ENCODE peak calls at places on chromosomes 11 and 22, in ten cellular contexts. X is CD8-positive, alpha-beta T cell; O is GM06990; B is lower lobe of right lung; L is esophagus squamous epithelium; E is AG04450; T is neural crest cell; K is AG10803; R is coronary artery; A is fibroblast of mammary gland. W is an unnamed sample.

GRCh38 chr11:19508166-19508565 is 204.5 kb upstream of the NAV2 start:
- DNase-seq in X (no peak), O (no peak), B (no peak), L (no peak), E (no peak), T (no peak), K (no peak), R (no peak), A (peak), W (no peak)

GRCh38 chr11:116446542-116446941 is 326.2 kb downstream of the BUD13 start:
- DNase-seq in X (no peak), O (no peak), B (no peak), L (no peak), E (no peak), T (no peak), K (no peak), R (no peak), A (no peak), W (no peak)

GRCh38 chr11:134443246-134443645 is 31.2 kb upstream of the B3GAT1 start:
- DNase-seq in X (no peak), O (no peak), B (no peak), L (no peak), E (no peak), T (no peak), K (no peak), R (no peak), A (no peak), W (no peak)

GRCh38 chr22:46499798-46500174 is 37.6 kb downstream of the CELSR1 start:
- DNase-seq in X (no peak), O (no peak), B (no peak), L (no peak), E (no peak), T (no peak), K (no peak), R (no peak), A (no peak), W (no peak)

GRCh38 chr22:29391546-29391945 is 3.2 kb upstream of the AP1B1 start:
- DNase-seq in X (no peak), O (no peak), B (no peak), L (no peak), E (no peak), T (no peak), K (no peak), R (peak), A (no peak), W (no peak)

GRCh38 chr11:6568191-6568918 is 35.1 kb downstream of the RRP8 start:
- DNase-seq in X (no peak), O (no peak), B (no peak), L (no peak), E (peak), T (peak), K (peak), R (no peak), A (peak), W (peak)

GRCh38 chr22:22556995-22557925 is 1.8 kb downstream of the PRAME start:
- DNase-seq in X (no peak), O (no peak), B (no peak), L (no peak), E (no peak), T (no peak), K (no peak), R (no peak), A (no peak), W (no peak)

GRCh38 chr22:40076702-40077645 is 82.2 kb downstream of the FAM83F start:
- DNase-seq in X (no peak), O (no peak), B (no peak), L (no peak), E (peak), T (no peak), K (peak), R (no peak), A (peak), W (no peak)

GRCh38 chr11:89491141-89491690 is at the start of gene NOX4:
- DNase-seq in X (no peak), O (no peak), B (peak), L (no peak), E (no peak), T (peak), K (peak), R (peak), A (peak), W (no peak)

GRCh38 chr22:49979587-49980264 is 19.2 kb downstream of the PIM3 start:
- DNase-seq in X (no peak), O (no peak), B (peak), L (no peak), E (no peak), T (no peak), K (peak), R (no peak), A (peak), W (no peak)

GRCh38 chr11:15826008-15826650 is 530.2 kb downstream of the SOX6 start:
- DNase-seq in X (no peak), O (no peak), B (no peak), L (no peak), E (no peak), T (no peak), K (no peak), R (no peak), A (no peak), W (no peak)

GRCh38 chr22:17085277-17086091 is 684 bp downstream of the IL17RA start:
- DNase-seq in X (no peak), O (peak), B (peak), L (no peak), E (no peak), T (no peak), K (no peak), R (peak), A (no peak), W (no peak)

GRCh38 chr22:33296941-33297340 is 238.8 kb upstream of the SYN3 start:
- DNase-seq in X (no peak), O (no peak), B (no peak), L (no peak), E (no peak), T (no peak), K (no peak), R (no peak), A (no peak), W (no peak)

GRCh38 chr22:37021710-37022482 is 2.4 kb downstream of the MPST start:
- DNase-seq in X (peak), O (no peak), B (peak), L (no peak), E (no peak), T (peak), K (peak), R (no peak), A (peak), W (peak)

GRCh38 chr11:64864473-64865285 is 13.7 kb downstream of the EHD1 start:
- DNase-seq in X (no peak), O (peak), B (peak), L (no peak), E (peak), T (no peak), K (peak), R (peak), A (peak), W (peak)

GRCh38 chr11:12560362-12560761 is 113.9 kb upstream of the TEAD1 start:
- DNase-seq in X (no peak), O (no peak), B (no peak), L (no peak), E (no peak), T (no peak), K (no peak), R (no peak), A (no peak), W (no peak)

GRCh38 chr11:118841469-118842222 is 42.0 kb upstream of the CXCR5 start:
- DNase-seq in X (peak), O (no peak), B (no peak), L (no peak), E (no peak), T (no peak), K (no peak), R (no peak), A (no peak), W (peak)

GRCh38 chr11:131767421-131767820 is 397.0 kb downstream of the NTM start:
- DNase-seq in X (no peak), O (no peak), B (no peak), L (no peak), E (no peak), T (no peak), K (peak), R (no peak), A (peak), W (no peak)

GRCh38 chr11:62324738-62325556 is 12.3 kb upstream of the ASRGL1 start:
- DNase-seq in X (peak), O (peak), B (peak), L (no peak), E (no peak), T (peak), K (peak), R (no peak), A (peak), W (peak)

GRCh38 chr11:64444838-64445441 is 86.0 kb downstream of the RPS6KA4 start:
- DNase-seq in X (no peak), O (no peak), B (no peak), L (no peak), E (no peak), T (no peak), K (peak), R (no peak), A (peak), W (no peak)

GRCh38 chr11:132126973-132127900 is 756.8 kb downstream of the NTM start:
- DNase-seq in X (no peak), O (no peak), B (no peak), L (no peak), E (peak), T (peak), K (peak), R (no peak), A (peak), W (peak)

GRCh38 chr22:42369250-42370041 is 62.8 kb downstream of the NFAM1 start:
- DNase-seq in X (peak), O (peak), B (peak), L (peak), E (peak), T (peak), K (peak), R (peak), A (peak), W (peak)

GRCh38 chr22:42365942-42366660 is 66.1 kb downstream of the NFAM1 start:
- DNase-seq in X (no peak), O (no peak), B (no peak), L (no peak), E (no peak), T (no peak), K (no peak), R (no peak), A (no peak), W (no peak)

GRCh38 chr22:42366815-42367581 is 65.2 kb downstream of the NFAM1 start:
- DNase-seq in X (no peak), O (no peak), B (no peak), L (no peak), E (no peak), T (no peak), K (no peak), R (no peak), A (no peak), W (no peak)

GRCh38 chr22:42368379-42369249 is 63.6 kb downstream of the NFAM1 start:
- DNase-seq in X (no peak), O (no peak), B (peak), L (no peak), E (no peak), T (no peak), K (no peak), R (no peak), A (no peak), W (no peak)

DNA sequence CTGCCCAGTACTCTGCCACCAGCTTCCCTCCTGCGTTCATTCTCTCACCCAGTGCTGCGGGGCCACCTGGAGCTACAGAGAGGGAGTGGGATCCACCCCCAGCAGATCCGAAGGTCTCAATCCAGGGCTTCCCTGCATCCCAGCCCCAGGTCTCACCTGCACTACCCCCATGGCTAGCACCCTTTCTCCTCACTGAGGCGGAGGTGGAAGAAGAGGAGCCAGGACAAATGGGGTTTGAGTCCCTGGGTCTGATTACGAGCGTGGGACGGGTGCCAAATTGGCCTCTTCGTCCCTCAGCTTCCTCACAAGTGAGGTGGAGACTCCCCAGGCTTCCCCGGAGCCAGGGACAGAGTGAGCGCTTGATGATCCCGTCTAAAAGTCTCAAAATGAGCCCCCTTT is 64.2 kb downstream of the NFAM1 start:
- DNase-seq in X (no peak), O (no peak), B (no peak), L (no peak), E (no peak), T (no peak), K (no peak), R (no peak), A (no peak), W (no peak)
- TF ChIP-seq CTCF in X (no peak), O (no peak), B (no peak), L (no peak), E (no peak), T (no peak), K (no peak), R (no peak), A (no peak), W (no peak)

GRCh38 chr11:103594283-103594682 is 442.2 kb upstream of the DDI1 start:
- DNase-seq in X (no peak), O (no peak), B (no peak), L (no peak), E (no peak), T (no peak), K (no peak), R (no peak), A (no peak), W (no peak)

GRCh38 chr11:103586756-103587155 is 449.7 kb upstream of the DDI1 start:
- DNase-seq in X (no peak), O (no peak), B (no peak), L (no peak), E (peak), T (no peak), K (no peak), R (no peak), A (no peak), W (no peak)

GRCh38 chr11:103587951-103588788 is 448.3 kb upstream of the DDI1 start:
- DNase-seq in X (no peak), O (no peak), B (no peak), L (no peak), E (no peak), T (no peak), K (no peak), R (no peak), A (no peak), W (no peak)

GRCh38 chr11:103596323-103596722 is 440.1 kb upstream of the DDI1 start:
- DNase-seq in X (no peak), O (no peak), B (no peak), L (no peak), E (no peak), T (no peak), K (no peak), R (no peak), A (no peak), W (no peak)

DNA sequence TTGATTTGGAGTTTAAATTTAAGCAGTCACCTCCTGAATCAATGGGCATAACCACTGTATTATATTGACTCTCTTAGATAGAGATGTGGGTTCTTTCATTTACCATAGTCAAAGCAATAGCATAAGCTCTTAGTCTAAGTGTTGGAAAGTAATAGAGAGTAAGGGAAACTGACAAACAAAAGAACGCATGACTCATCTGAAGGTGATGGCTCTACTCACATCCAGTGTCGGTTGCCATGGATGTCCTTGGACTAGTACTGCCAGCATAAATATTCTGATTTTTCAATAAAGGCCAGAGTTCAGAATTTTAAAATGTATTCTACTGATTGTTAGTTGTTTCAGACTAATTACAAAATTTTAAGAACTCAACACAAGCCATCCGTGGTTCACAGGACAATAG is 444.9 kb upstream of the DDI1 start:
- DNase-seq in X (no peak), O (no peak), B (no peak), L (no peak), E (no peak), T (no peak), K (no peak), R (no peak), A (no peak), W (no peak)
- TF ChIP-seq CTCF in X (no peak), O (no peak), B (no peak), L (no peak), E (no peak), T (no peak), K (no peak), R (no peak), A (no peak), W (no peak)

GRCh38 chr11:108751444-108751843 is 86.6 kb downstream of the DDX10 start:
- DNase-seq in X (no peak), O (no peak), B (no peak), L (no peak), E (no peak), T (no peak), K (no peak), R (no peak), A (no peak), W (no peak)
- TF ChIP-seq CTCF in X (no peak), O (no peak), B (no peak), L (no peak), E (no peak), T (no peak), K (no peak), R (no peak), A (no peak), W (no peak)

DNA sequence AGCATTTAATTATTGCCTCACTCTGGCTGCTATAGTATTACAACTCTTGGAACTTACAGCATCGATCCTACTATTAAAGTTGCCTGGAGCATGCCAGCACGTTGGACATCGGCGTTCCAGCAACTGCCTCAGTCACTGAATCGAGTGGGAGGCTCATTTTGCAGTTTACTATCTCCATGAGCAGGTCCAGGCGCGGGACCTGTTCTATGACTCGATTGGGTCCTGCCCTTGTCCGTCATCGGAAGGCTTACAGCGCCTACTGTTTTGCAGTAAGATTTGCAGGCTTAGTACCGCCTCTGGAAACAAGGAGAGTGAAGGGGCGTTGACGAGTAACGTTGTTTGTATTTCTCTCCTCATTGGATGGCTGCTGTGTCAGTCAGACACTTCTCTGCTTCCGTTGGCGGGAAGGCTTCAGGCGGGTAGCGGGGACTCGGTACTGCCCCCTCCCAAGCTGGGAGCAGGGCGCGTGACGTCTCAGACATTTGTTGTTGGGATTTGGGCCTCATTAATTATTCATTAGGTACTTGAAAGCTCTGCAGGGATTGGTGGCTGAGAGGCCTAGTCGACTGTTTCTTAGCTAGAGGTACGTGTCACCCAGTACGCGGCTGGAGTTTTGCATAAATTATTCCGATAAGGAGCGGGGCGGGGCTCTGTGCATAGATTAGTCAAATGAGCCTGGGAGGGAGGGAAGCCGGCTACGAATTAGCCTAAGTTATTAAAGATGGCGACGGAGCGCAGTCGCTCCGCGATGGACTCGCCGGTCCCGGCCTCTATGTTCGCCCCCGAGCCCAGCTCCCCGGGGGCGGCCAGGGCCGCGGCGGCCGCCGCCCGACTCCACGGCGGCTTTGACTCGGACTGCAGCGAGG is at the start of gene GTPBP1:
- DNase-seq in X (peak), O (peak), B (peak), L (peak), E (peak), T (peak), K (peak), R (peak), A (peak), W (peak)
- TF ChIP-seq CTCF in X (no peak), O (no peak), B (no peak), L (peak), E (no peak), T (no peak), K (peak), R (no peak), A (no peak), W (no peak)

GRCh38 chr11:69239320-69240040 is 54.5 kb upstream of the MYEOV start:
- DNase-seq in X (no peak), O (no peak), B (no peak), L (no peak), E (no peak), T (no peak), K (no peak), R (peak), A (no peak), W (no peak)

GRCh38 chr11:69241075-69241740 is 52.7 kb upstream of the MYEOV start:
- DNase-seq in X (no peak), O (no peak), B (no peak), L (no peak), E (no peak), T (no peak), K (no peak), R (no peak), A (no peak), W (no peak)

GRCh38 chr11:69238562-69239319 is 55.2 kb upstream of the MYEOV start:
- DNase-seq in X (no peak), O (no peak), B (no peak), L (no peak), E (no peak), T (no peak), K (no peak), R (peak), A (no peak), W (peak)

GRCh38 chr11:69241844-69242582 is 51.9 kb upstream of the MYEOV start:
- DNase-seq in X (no peak), O (no peak), B (no peak), L (no peak), E (no peak), T (no peak), K (no peak), R (no peak), A (no peak), W (no peak)

GRCh38 chr11:69240332-69241074 is 53.5 kb upstream of the MYEOV start:
- DNase-seq in X (no peak), O (no peak), B (no peak), L (no peak), E (no peak), T (no peak), K (no peak), R (peak), A (peak), W (no peak)
- TF ChIP-seq CTCF in X (no peak), O (peak), B (peak), L (peak), E (peak), T (peak), K (peak), R (no peak), A (peak), W (peak)

W was measured in GM13977.